ENCODE peak calls at places on chromosomes 11 and 22, in four cellular contexts. One of them, this sample, is unnamed. For H3K9me3, the result is how much of the 10 kb centered on the place peaks cover.

GRCh38 chr11:79274636-79275315 is 166.1 kb downstream of the TENM4 start:
- DNase-seq in naive thymus-derived CD4-positive, alpha-beta T cell: no peak
- DNase-seq in CD4-positive, alpha-beta memory T cell: no peak
- DNase-seq in K562: no peak
- DNase-seq in this sample: no peak

GRCh38 chr22:37594237-37594636 is 14.3 kb upstream of the LGALS2 start:
- DNase-seq in CD4-positive, alpha-beta memory T cell: no peak
- DNase-seq in naive thymus-derived CD4-positive, alpha-beta T cell: no peak
- DNase-seq in K562: no peak
- DNase-seq in this sample: no peak

GRCh38 chr22:41687901-41688364 is 734 bp downstream of the SNU13 start:
- DNase-seq in naive thymus-derived CD4-positive, alpha-beta T cell: no peak
- DNase-seq in K562: peak
- DNase-seq in CD4-positive, alpha-beta memory T cell: no peak
- DNase-seq in this sample: no peak

GRCh38 chr11:130672911-130673310 is 224.5 kb downstream of the ADAMTS15 start:
- DNase-seq in K562: no peak
- DNase-seq in CD4-positive, alpha-beta memory T cell: no peak
- DNase-seq in naive thymus-derived CD4-positive, alpha-beta T cell: no peak
- DNase-seq in this sample: no peak

GRCh38 chr11:120991830-120992686 is 31.8 kb upstream of the TBCEL start:
- DNase-seq in naive thymus-derived CD4-positive, alpha-beta T cell: no peak
- DNase-seq in K562: no peak
- DNase-seq in CD4-positive, alpha-beta memory T cell: no peak
- DNase-seq in this sample: no peak

GRCh38 chr11:117900144-117900651 is 23.7 kb upstream of the FXYD6 start:
- DNase-seq in K562: no peak
- DNase-seq in CD4-positive, alpha-beta memory T cell: no peak
- DNase-seq in naive thymus-derived CD4-positive, alpha-beta T cell: no peak
- DNase-seq in this sample: no peak

GRCh38 chr11:86660011-86660595 is 12.3 kb downstream of the ME3 start:
- DNase-seq in naive thymus-derived CD4-positive, alpha-beta T cell: no peak
- DNase-seq in K562: no peak
- DNase-seq in CD4-positive, alpha-beta memory T cell: no peak
- DNase-seq in this sample: no peak

GRCh38 chr22:24021304-24021703 is 10.2 kb downstream of the CABIN1 start:
- DNase-seq in naive thymus-derived CD4-positive, alpha-beta T cell: no peak
- DNase-seq in K562: no peak
- DNase-seq in CD4-positive, alpha-beta memory T cell: no peak
- DNase-seq in this sample: no peak

GRCh38 chr22:43176090-43176489 is 10.8 kb downstream of the TTLL12 start:
- DNase-seq in K562: no peak
- DNase-seq in CD4-positive, alpha-beta memory T cell: no peak
- DNase-seq in naive thymus-derived CD4-positive, alpha-beta T cell: no peak
- DNase-seq in this sample: no peak

GRCh38 chr22:22684605-22685561 is 40.5 kb downstream of the GGTLC2 start:
- DNase-seq in K562: peak
- DNase-seq in naive thymus-derived CD4-positive, alpha-beta T cell: no peak
- DNase-seq in CD4-positive, alpha-beta memory T cell: no peak
- DNase-seq in this sample: no peak

GRCh38 chr11:46381046-46381835 is at the start of gene MDK:
- DNase-seq in CD4-positive, alpha-beta memory T cell: no peak
- DNase-seq in K562: peak
- DNase-seq in naive thymus-derived CD4-positive, alpha-beta T cell: no peak
- DNase-seq in this sample: no peak

GRCh38 chr11:88480217-88480616 is 142.7 kb upstream of the CTSC start:
- DNase-seq in K562: no peak
- DNase-seq in naive thymus-derived CD4-positive, alpha-beta T cell: no peak
- DNase-seq in CD4-positive, alpha-beta memory T cell: no peak
- DNase-seq in this sample: no peak

GRCh38 chr11:128283445-128283844 is 303.9 kb downstream of the ETS1 start:
- DNase-seq in K562: no peak
- DNase-seq in naive thymus-derived CD4-positive, alpha-beta T cell: no peak
- DNase-seq in CD4-positive, alpha-beta memory T cell: no peak
- DNase-seq in this sample: no peak

GRCh38 chr11:25211635-25212251 is 714.9 kb downstream of the LUZP2 start:
- DNase-seq in CD4-positive, alpha-beta memory T cell: no peak
- DNase-seq in naive thymus-derived CD4-positive, alpha-beta T cell: no peak
- DNase-seq in K562: no peak
- DNase-seq in this sample: no peak

GRCh38 chr22:49933236-49933921 is 14.9 kb downstream of the CRELD2 start:
- DNase-seq in CD4-positive, alpha-beta memory T cell: no peak
- DNase-seq in naive thymus-derived CD4-positive, alpha-beta T cell: no peak
- DNase-seq in K562: no peak
- DNase-seq in this sample: no peak

GRCh38 chr11:47850337-47850736 is 2.2 kb upstream of the NUP160 start:
- DNase-seq in K562: no peak
- DNase-seq in CD4-positive, alpha-beta memory T cell: peak
- DNase-seq in naive thymus-derived CD4-positive, alpha-beta T cell: peak
- DNase-seq in this sample: no peak

GRCh38 chr11:57456960-57457642 is 3.2 kb upstream of the RTN4RL2 start:
- DNase-seq in K562: peak
- DNase-seq in naive thymus-derived CD4-positive, alpha-beta T cell: peak
- DNase-seq in CD4-positive, alpha-beta memory T cell: peak
- DNase-seq in this sample: peak

GRCh38 chr22:37588540-37589215 is 8.8 kb upstream of the LGALS2 start:
- DNase-seq in CD4-positive, alpha-beta memory T cell: no peak
- DNase-seq in K562: no peak
- DNase-seq in naive thymus-derived CD4-positive, alpha-beta T cell: no peak
- DNase-seq in this sample: no peak

GRCh38 chr11:68479390-68479789 is 18.8 kb downstream of the PPP6R3 start:
- DNase-seq in naive thymus-derived CD4-positive, alpha-beta T cell: no peak
- DNase-seq in CD4-positive, alpha-beta memory T cell: no peak
- DNase-seq in K562: no peak
- DNase-seq in this sample: no peak

GRCh38 chr11:75384438-75385080 is 14.8 kb upstream of the RPS3 start:
- DNase-seq in CD4-positive, alpha-beta memory T cell: peak
- DNase-seq in naive thymus-derived CD4-positive, alpha-beta T cell: peak
- DNase-seq in K562: peak
- DNase-seq in this sample: peak

GRCh38 chr11:92211576-92212167 is 12.9 kb upstream of the FAT3 start:
- DNase-seq in naive thymus-derived CD4-positive, alpha-beta T cell: no peak
- DNase-seq in K562: no peak
- DNase-seq in CD4-positive, alpha-beta memory T cell: no peak
- DNase-seq in this sample: no peak

GRCh38 chr22:38316340-38317236 is 645 bp downstream of the CSNK1E start:
- DNase-seq in K562: peak
- DNase-seq in CD4-positive, alpha-beta memory T cell: peak
- DNase-seq in naive thymus-derived CD4-positive, alpha-beta T cell: peak
- DNase-seq in this sample: peak

GRCh38 chr11:20360650-20361049 is 2.9 kb upstream of the HTATIP2 start:
- DNase-seq in K562: no peak
- DNase-seq in naive thymus-derived CD4-positive, alpha-beta T cell: peak
- DNase-seq in CD4-positive, alpha-beta memory T cell: peak
- DNase-seq in this sample: no peak

GRCh38 chr11:47987781-47988180 is 7.4 kb downstream of the PTPRJ start:
- DNase-seq in CD4-positive, alpha-beta memory T cell: no peak
- DNase-seq in naive thymus-derived CD4-positive, alpha-beta T cell: no peak
- DNase-seq in K562: no peak
- DNase-seq in this sample: no peak

GRCh38 chr22:36612458-36612857 is 83.5 kb upstream of the EIF3D start:
- DNase-seq in K562: no peak
- DNase-seq in naive thymus-derived CD4-positive, alpha-beta T cell: no peak
- DNase-seq in CD4-positive, alpha-beta memory T cell: no peak
- DNase-seq in this sample: no peak

GRCh38 chr11:34308049-34308692 is 49.6 kb downstream of the ABTB2 start:
- DNase-seq in CD4-positive, alpha-beta memory T cell: no peak
- DNase-seq in K562: no peak
- DNase-seq in naive thymus-derived CD4-positive, alpha-beta T cell: no peak
- DNase-seq in this sample: no peak

GRCh38 chr11:92342034-92342433 is 117.4 kb downstream of the FAT3 start:
- DNase-seq in K562: no peak
- DNase-seq in CD4-positive, alpha-beta memory T cell: no peak
- DNase-seq in naive thymus-derived CD4-positive, alpha-beta T cell: no peak
- DNase-seq in this sample: no peak

GRCh38 chr22:31347251-31348008 is 1.3 kb upstream of the PATZ1 start:
- DNase-seq in CD4-positive, alpha-beta memory T cell: peak
- DNase-seq in naive thymus-derived CD4-positive, alpha-beta T cell: peak
- DNase-seq in K562: no peak
- DNase-seq in this sample: peak

GRCh38 chr11:62556872-62557631 is 10.4 kb upstream of the AHNAK start:
- DNase-seq in K562: no peak
- DNase-seq in CD4-positive, alpha-beta memory T cell: peak
- DNase-seq in naive thymus-derived CD4-positive, alpha-beta T cell: no peak
- DNase-seq in this sample: no peak

GRCh38 chr22:23192558-23192957 is 12.2 kb downstream of the BCR start:
- DNase-seq in naive thymus-derived CD4-positive, alpha-beta T cell: no peak
- DNase-seq in CD4-positive, alpha-beta memory T cell: no peak
- DNase-seq in K562: no peak
- DNase-seq in this sample: no peak

GRCh38 chr11:92199991-92200390 is 24.6 kb upstream of the FAT3 start:
- DNase-seq in naive thymus-derived CD4-positive, alpha-beta T cell: no peak
- DNase-seq in CD4-positive, alpha-beta memory T cell: no peak
- DNase-seq in K562: no peak
- DNase-seq in this sample: no peak

GRCh38 chr11:35649984-35650383 is 12.6 kb upstream of the TRIM44 start:
- DNase-seq in CD4-positive, alpha-beta memory T cell: no peak
- DNase-seq in naive thymus-derived CD4-positive, alpha-beta T cell: no peak
- DNase-seq in K562: no peak
- DNase-seq in this sample: no peak

GRCh38 chr11:82703226-82703625 is 30.4 kb downstream of the FAM181B start:
- DNase-seq in CD4-positive, alpha-beta memory T cell: no peak
- DNase-seq in naive thymus-derived CD4-positive, alpha-beta T cell: no peak
- DNase-seq in K562: no peak
- DNase-seq in this sample: no peak

GRCh38 chr11:77407613-77408012 is 66.3 kb downstream of the PAK1 start:
- DNase-seq in naive thymus-derived CD4-positive, alpha-beta T cell: no peak
- DNase-seq in K562: no peak
- DNase-seq in CD4-positive, alpha-beta memory T cell: no peak
- DNase-seq in this sample: no peak

GRCh38 chr11:114172055-114172861 is 112.7 kb downstream of the ZBTB16 start:
- DNase-seq in CD4-positive, alpha-beta memory T cell: no peak
- DNase-seq in naive thymus-derived CD4-positive, alpha-beta T cell: peak
- DNase-seq in K562: no peak
- DNase-seq in this sample: no peak

GRCh38 chr11:8683115-8683807 is 669 bp downstream of the RPL27A start:
- DNase-seq in naive thymus-derived CD4-positive, alpha-beta T cell: no peak
- DNase-seq in CD4-positive, alpha-beta memory T cell: no peak
- DNase-seq in K562: no peak
- DNase-seq in this sample: no peak

GRCh38 chr11:111735262-111736116 is 30.7 kb downstream of the PPP2R1B start:
- DNase-seq in naive thymus-derived CD4-positive, alpha-beta T cell: no peak
- DNase-seq in K562: no peak
- DNase-seq in CD4-positive, alpha-beta memory T cell: peak
- DNase-seq in this sample: no peak

GRCh38 chr11:102836290-102836875 is 7.0 kb downstream of the MMP3 start:
- DNase-seq in K562: no peak
- DNase-seq in CD4-positive, alpha-beta memory T cell: no peak
- DNase-seq in naive thymus-derived CD4-positive, alpha-beta T cell: no peak
- DNase-seq in this sample: no peak

DNA sequence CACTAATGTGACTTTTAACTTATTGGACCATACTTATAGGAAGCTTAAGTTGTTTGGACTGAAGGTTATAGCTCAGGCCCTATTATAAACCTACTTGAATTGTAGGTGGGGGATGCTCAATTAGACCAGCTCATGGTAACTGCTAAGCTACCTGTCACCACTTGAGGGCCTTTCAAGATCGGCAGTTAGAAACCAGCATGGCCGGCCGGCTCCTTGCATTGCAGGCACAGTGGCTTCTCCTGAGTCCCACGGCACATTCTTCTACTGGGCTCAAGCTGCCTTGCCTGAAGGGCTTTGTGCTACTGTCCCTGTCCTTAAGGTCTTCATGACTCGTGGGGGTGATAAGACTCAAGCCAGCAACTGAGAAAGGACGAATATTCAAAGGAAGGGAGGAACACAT is 70.8 kb downstream of the TBC1D22A start:
- DNase-seq in naive thymus-derived CD4-positive, alpha-beta T cell: no peak
- DNase-seq in CD4-positive, alpha-beta memory T cell: no peak
- DNase-seq in K562: no peak
- DNase-seq in this sample: no peak
- H3K9me3 ChIP-seq in naive thymus-derived CD4-positive, alpha-beta T cell: under half
- H3K9me3 ChIP-seq in CD4-positive, alpha-beta memory T cell: under half
- H3K9me3 ChIP-seq in K562: under half
- H3K9me3 ChIP-seq in this sample: under half

GRCh38 chr11:29937526-29937925 is 79.3 kb downstream of the KCNA4 start:
- DNase-seq in CD4-positive, alpha-beta memory T cell: no peak
- DNase-seq in naive thymus-derived CD4-positive, alpha-beta T cell: no peak
- DNase-seq in K562: no peak
- DNase-seq in this sample: no peak

GRCh38 chr11:29934115-29934638 is 82.7 kb downstream of the KCNA4 start:
- DNase-seq in K562: no peak
- DNase-seq in naive thymus-derived CD4-positive, alpha-beta T cell: no peak
- DNase-seq in CD4-positive, alpha-beta memory T cell: no peak
- DNase-seq in this sample: no peak
- H3K9me3 ChIP-seq in K562: under half
- H3K9me3 ChIP-seq in naive thymus-derived CD4-positive, alpha-beta T cell: under half
- H3K9me3 ChIP-seq in CD4-positive, alpha-beta memory T cell: under half
- H3K9me3 ChIP-seq in this sample: under half

DNA sequence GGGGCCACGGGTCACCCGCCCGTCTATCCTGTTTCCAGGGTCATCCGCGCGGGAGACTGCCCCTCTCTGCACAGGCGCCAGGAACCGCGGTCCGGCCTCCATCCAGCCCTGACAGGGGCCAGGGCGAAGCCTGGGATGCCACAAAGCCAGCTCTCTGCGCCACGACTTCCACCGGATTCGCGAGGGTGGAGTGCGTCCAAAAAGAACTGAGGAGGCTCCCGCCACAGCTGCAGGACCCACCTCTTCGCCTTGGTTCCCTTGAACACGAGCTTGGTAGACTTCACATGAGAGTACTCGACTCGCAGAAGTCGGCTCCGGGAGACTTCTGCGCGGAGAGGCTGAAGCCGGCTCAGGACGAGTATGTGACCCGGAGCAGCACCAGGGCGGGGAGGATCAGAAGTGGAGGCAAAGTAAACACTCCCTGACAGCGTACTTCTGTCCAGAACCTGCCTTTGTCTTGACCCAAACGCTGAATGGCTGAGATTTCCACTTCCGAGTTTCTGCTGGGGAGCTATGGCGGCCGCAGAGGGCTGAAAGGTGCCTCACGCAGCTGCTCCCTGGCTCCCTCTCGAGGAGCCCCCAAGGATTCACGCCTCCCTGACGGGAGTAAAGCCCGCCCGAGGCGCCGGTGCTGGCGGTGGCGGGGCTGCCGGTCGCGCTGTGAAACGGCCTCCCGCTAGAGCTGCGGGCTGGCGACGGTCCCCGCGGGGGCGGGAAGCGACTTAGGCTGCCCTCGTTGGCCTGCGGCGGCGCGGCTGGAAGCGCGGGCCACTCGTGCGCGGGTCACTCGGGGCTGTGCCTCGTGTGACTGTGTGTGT is 4566.7 kb upstream of the OR11H1 start:
- DNase-seq in naive thymus-derived CD4-positive, alpha-beta T cell: no peak
- DNase-seq in CD4-positive, alpha-beta memory T cell: no peak
- DNase-seq in K562: no peak
- DNase-seq in this sample: no peak
- H3K9me3 ChIP-seq in naive thymus-derived CD4-positive, alpha-beta T cell: under half
- H3K9me3 ChIP-seq in CD4-positive, alpha-beta memory T cell: under half
- H3K9me3 ChIP-seq in K562: under half
- H3K9me3 ChIP-seq in this sample: under half

DNA sequence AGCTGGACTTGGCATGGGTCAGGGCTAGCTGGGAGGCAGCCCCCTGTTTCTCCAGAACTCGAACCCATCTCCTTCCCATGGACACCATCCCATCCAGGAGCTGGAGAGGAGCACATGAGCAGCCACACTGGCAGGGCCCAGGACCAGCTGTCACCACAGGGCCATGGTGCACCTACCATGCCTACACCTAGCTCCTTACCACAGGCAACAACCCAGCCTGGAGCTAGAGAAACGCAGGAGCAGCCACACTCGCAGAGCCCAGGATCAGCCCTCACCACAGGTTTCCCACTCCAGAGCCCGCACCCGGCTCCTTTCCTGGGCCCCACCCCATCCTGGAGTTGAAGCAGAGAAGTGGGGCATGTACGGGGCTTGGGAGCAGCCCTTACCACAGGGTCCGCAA is 50.2 kb downstream of the GAB4 start:
- DNase-seq in K562: peak
- DNase-seq in naive thymus-derived CD4-positive, alpha-beta T cell: no peak
- DNase-seq in CD4-positive, alpha-beta memory T cell: no peak
- DNase-seq in this sample: no peak
- H3K9me3 ChIP-seq in K562: under half
- H3K9me3 ChIP-seq in naive thymus-derived CD4-positive, alpha-beta T cell: under half
- H3K9me3 ChIP-seq in CD4-positive, alpha-beta memory T cell: under half
- H3K9me3 ChIP-seq in this sample: under half